ENCODE peak calls at places on chromosomes 5 and 9, in four cellular contexts. One of them, this sample, is unnamed.
A peak's percentile ranks its signal among the peaks of the same experiment; 100 is the strongest.

GRCh38 chr9:16266648-16267276 is 603.7 kb downstream of the BNC2 start:
- DNase-seq in PC-3: peak; percentile 22
- DNase-seq in IMR-90: no peak
- DNase-seq in ovary: no peak
- DNase-seq in this sample: no peak

GRCh38 chr5:121702783-121703182 is 148.9 kb upstream of the FTMT start:
- DNase-seq in IMR-90: no peak
- DNase-seq in ovary: no peak
- DNase-seq in PC-3: no peak
- DNase-seq in this sample: no peak

GRCh38 chr5:179348833-179349232 is 3.6 kb upstream of the ADAMTS2 start:
- DNase-seq in ovary: no peak
- DNase-seq in IMR-90: no peak
- DNase-seq in PC-3: no peak
- DNase-seq in this sample: no peak

GRCh38 chr5:178673801-178674200 is 47.0 kb upstream of the CLK4 start:
- DNase-seq in IMR-90: no peak
- DNase-seq in ovary: no peak
- DNase-seq in PC-3: no peak
- DNase-seq in this sample: no peak

GRCh38 chr5:55604611-55605067 is 69.9 kb upstream of the PLPP1 start:
- DNase-seq in ovary: no peak
- DNase-seq in PC-3: peak; percentile 60
- DNase-seq in IMR-90: peak; percentile 86
- DNase-seq in this sample: no peak

GRCh38 chr5:123875444-123876264 is 363.7 kb downstream of the CSNK1G3 start:
- DNase-seq in IMR-90: no peak
- DNase-seq in PC-3: no peak
- DNase-seq in ovary: no peak
- DNase-seq in this sample: peak; percentile 6

GRCh38 chr9:13750061-13750460 is 470.6 kb upstream of the MPDZ start:
- DNase-seq in PC-3: peak; percentile 91
- DNase-seq in ovary: no peak
- DNase-seq in IMR-90: peak; percentile 94
- DNase-seq in this sample: no peak

GRCh38 chr5:6724321-6724929 is 11.2 kb downstream of the TENT4A start:
- DNase-seq in ovary: no peak
- DNase-seq in PC-3: peak; percentile 28
- DNase-seq in IMR-90: no peak
- DNase-seq in this sample: no peak

GRCh38 chr9:133681658-133682306 is 45.6 kb downstream of the DBH start:
- DNase-seq in ovary: no peak
- DNase-seq in IMR-90: no peak
- DNase-seq in PC-3: no peak
- DNase-seq in this sample: no peak

GRCh38 chr5:16539169-16539666 is 73.6 kb upstream of the ZNF622 start:
- DNase-seq in IMR-90: peak; percentile 80
- DNase-seq in PC-3: peak; percentile 94
- DNase-seq in ovary: peak; percentile 24
- DNase-seq in this sample: no peak

GRCh38 chr5:54873696-54874095 is 111.7 kb downstream of the ESM1 start:
- DNase-seq in PC-3: no peak
- DNase-seq in IMR-90: no peak
- DNase-seq in ovary: no peak
- DNase-seq in this sample: no peak

GRCh38 chr5:132134384-132134783 is 60.8 kb downstream of the CSF2 start:
- DNase-seq in PC-3: peak; percentile 59
- DNase-seq in IMR-90: peak; percentile 30
- DNase-seq in ovary: no peak
- DNase-seq in this sample: no peak

GRCh38 chr5:59003641-59004040 is 420.8 kb downstream of the RAB3C start:
- DNase-seq in IMR-90: no peak
- DNase-seq in PC-3: no peak
- DNase-seq in ovary: no peak
- DNase-seq in this sample: no peak

GRCh38 chr5:26872337-26872736 is 166.0 kb downstream of the CDH9 start:
- DNase-seq in PC-3: peak; percentile 75
- DNase-seq in ovary: no peak
- DNase-seq in IMR-90: no peak
- DNase-seq in this sample: no peak

GRCh38 chr5:128681764-128682664 is 144.0 kb upstream of the FBN2 start:
- DNase-seq in ovary: no peak
- DNase-seq in IMR-90: no peak
- DNase-seq in PC-3: peak; percentile 86
- DNase-seq in this sample: no peak

GRCh38 chr5:65126192-65126591 is 355.5 kb downstream of the ADAMTS6 start:
- DNase-seq in PC-3: no peak
- DNase-seq in IMR-90: peak; percentile 82
- DNase-seq in ovary: no peak
- DNase-seq in this sample: no peak

GRCh38 chr5:113281194-113281593 is 153.6 kb downstream of the TSSK1B start:
- DNase-seq in ovary: no peak
- DNase-seq in PC-3: no peak
- DNase-seq in IMR-90: peak; percentile 31
- DNase-seq in this sample: no peak

GRCh38 chr9:91483189-91483691 is 59.6 kb upstream of the NFIL3 start:
- DNase-seq in IMR-90: peak; percentile 47
- DNase-seq in PC-3: no peak
- DNase-seq in ovary: no peak
- DNase-seq in this sample: no peak

GRCh38 chr9:97411789-97412627 is at the start of gene TDRD7:
- DNase-seq in ovary: peak; percentile 88
- DNase-seq in IMR-90: peak; percentile 75
- DNase-seq in PC-3: peak; percentile 82
- DNase-seq in this sample: peak; percentile 37

GRCh38 chr5:87169300-87169991 is 98.2 kb upstream of the RASA1 start:
- DNase-seq in ovary: no peak
- DNase-seq in IMR-90: peak; percentile 41
- DNase-seq in PC-3: peak; percentile 82
- DNase-seq in this sample: no peak

GRCh38 chr5:180811623-180812119 is 9.1 kb upstream of the MGAT1 start:
- DNase-seq in IMR-90: no peak
- DNase-seq in PC-3: no peak
- DNase-seq in ovary: no peak
- DNase-seq in this sample: no peak

GRCh38 chr5:6365142-6365976 is 13.0 kb downstream of the MED10 start:
- DNase-seq in IMR-90: peak; percentile 53
- DNase-seq in PC-3: peak; percentile 79
- DNase-seq in ovary: no peak
- DNase-seq in this sample: no peak

GRCh38 chr5:1219768-1220100 is 5.4 kb upstream of the SLC6A18 start:
- DNase-seq in IMR-90: no peak
- DNase-seq in ovary: no peak
- DNase-seq in PC-3: no peak
- DNase-seq in this sample: no peak

GRCh38 chr5:100537946-100538345 is 2.8 kb downstream of the FAM174A start:
- DNase-seq in IMR-90: no peak
- DNase-seq in ovary: no peak
- DNase-seq in PC-3: no peak
- DNase-seq in this sample: no peak

GRCh38 chr9:120032639-120033038 is 547.3 kb downstream of the CDK5RAP2 start:
- DNase-seq in IMR-90: no peak
- DNase-seq in PC-3: no peak
- DNase-seq in ovary: no peak
- DNase-seq in this sample: no peak

GRCh38 chr9:35935755-35936509 is 22.0 kb downstream of the OR2S2 start:
- DNase-seq in PC-3: peak; percentile 11
- DNase-seq in IMR-90: peak; percentile 82
- DNase-seq in ovary: no peak
- DNase-seq in this sample: no peak

DNA sequence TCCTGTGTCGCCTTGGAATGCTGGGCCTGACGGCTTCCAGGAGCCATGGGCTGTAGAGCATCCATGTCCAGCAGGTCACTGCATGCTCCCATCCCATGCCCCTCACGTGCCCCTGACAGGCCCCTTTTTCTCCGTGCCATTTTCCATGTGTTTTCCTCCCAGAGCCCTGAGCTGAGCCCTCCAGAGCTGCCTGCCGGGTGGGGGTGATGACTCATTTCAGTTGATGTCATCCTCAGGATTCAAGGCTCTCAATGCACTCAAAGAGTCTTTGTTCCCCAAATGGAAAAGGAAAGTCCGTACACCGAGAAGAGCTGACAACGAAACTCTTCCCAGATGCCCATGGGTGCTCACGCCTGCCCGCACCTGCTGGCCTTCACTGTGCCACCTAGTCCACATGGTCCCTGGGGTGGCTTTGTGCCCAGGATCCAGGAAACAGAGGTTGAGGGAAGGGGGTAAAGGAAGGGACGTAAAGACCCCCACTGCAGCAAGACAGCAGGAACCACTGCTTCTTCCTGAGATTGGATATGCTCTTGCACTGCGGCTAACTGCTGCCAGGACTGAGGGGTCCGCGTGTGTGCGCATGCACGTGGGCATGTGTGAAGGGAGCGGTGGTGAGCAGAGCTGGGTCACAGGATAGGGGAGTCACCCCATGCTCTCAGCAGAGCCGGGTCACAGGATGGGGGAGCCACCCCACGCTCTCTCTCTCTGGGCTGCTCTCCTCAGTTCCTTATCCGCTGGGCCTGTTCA is 27.6 kb downstream of the COL15A1 start:
- DNase-seq in ovary: no peak
- DNase-seq in PC-3: peak; percentile 49
- DNase-seq in IMR-90: peak; percentile 91
- DNase-seq in this sample: peak; percentile 45
- H3K27ac ChIP-seq in ovary: no peak overlapping the region
- H3K27ac ChIP-seq in PC-3: no peak overlapping the region
- H3K27ac ChIP-seq in IMR-90: peak overlapping the region; percentile 89
- H3K27ac ChIP-seq in this sample: peak overlapping the region; percentile 87

GRCh38 chr5:90645024-90645610 is 86.5 kb downstream of the ADGRV1 start:
- DNase-seq in IMR-90: no peak
- DNase-seq in PC-3: no peak
- DNase-seq in ovary: no peak
- DNase-seq in this sample: no peak
- H3K27ac ChIP-seq in IMR-90: no peak overlapping the region
- H3K27ac ChIP-seq in PC-3: no peak overlapping the region
- H3K27ac ChIP-seq in ovary: no peak overlapping the region
- H3K27ac ChIP-seq in this sample: no peak overlapping the region

DNA sequence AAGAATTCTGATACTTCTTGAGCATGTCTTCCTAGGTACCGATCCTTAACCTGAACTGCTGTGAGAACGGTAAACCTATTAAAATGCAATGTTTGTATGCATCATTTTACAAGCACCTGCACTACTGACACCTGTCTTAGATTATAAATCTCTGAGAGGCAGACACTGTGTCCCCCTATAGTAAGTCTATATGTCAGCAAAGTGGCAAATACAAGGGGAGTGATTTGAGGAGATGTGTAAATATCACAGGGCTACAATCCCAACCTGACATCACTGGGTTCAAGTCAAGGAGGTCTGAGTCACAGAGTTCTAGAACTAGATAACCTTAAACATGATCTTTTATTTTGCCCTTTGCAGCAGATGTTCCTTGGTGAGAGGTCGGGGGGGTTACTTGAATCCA is 64.1 kb downstream of the ANKH start:
- DNase-seq in IMR-90: no peak
- DNase-seq in PC-3: no peak
- DNase-seq in ovary: no peak
- DNase-seq in this sample: no peak
- H3K27ac ChIP-seq in IMR-90: no peak overlapping the region
- H3K27ac ChIP-seq in PC-3: no peak overlapping the region
- H3K27ac ChIP-seq in ovary: no peak overlapping the region
- H3K27ac ChIP-seq in this sample: no peak overlapping the region

GRCh38 chr5:94010814-94011213 is 269.4 kb upstream of the POU5F2 start:
- DNase-seq in IMR-90: peak; percentile 28
- DNase-seq in PC-3: no peak
- DNase-seq in ovary: no peak
- DNase-seq in this sample: no peak
- H3K27ac ChIP-seq in IMR-90: no peak overlapping the region
- H3K27ac ChIP-seq in PC-3: no peak overlapping the region
- H3K27ac ChIP-seq in ovary: no peak overlapping the region
- H3K27ac ChIP-seq in this sample: no peak overlapping the region

GRCh38 chr9:124834586-124834985 is 18.7 kb upstream of the WDR38 start:
- DNase-seq in PC-3: peak; percentile 85
- DNase-seq in ovary: no peak
- DNase-seq in IMR-90: peak; percentile 67
- DNase-seq in this sample: no peak

GRCh38 chr9:124835026-124835501 is 18.2 kb upstream of the WDR38 start:
- DNase-seq in PC-3: peak; percentile 81
- DNase-seq in ovary: peak; percentile 73
- DNase-seq in IMR-90: peak; percentile 79
- DNase-seq in this sample: no peak

GRCh38 chr9:124830593-124830992 is 22.7 kb upstream of the WDR38 start:
- DNase-seq in PC-3: no peak
- DNase-seq in IMR-90: no peak
- DNase-seq in ovary: no peak
- DNase-seq in this sample: no peak

GRCh38 chr9:124828679-124829669 is 24.3 kb upstream of the WDR38 start:
- DNase-seq in ovary: no peak
- DNase-seq in PC-3: no peak
- DNase-seq in IMR-90: no peak
- DNase-seq in this sample: no peak

GRCh38 chr9:124831642-124832364 is 21.5 kb upstream of the WDR38 start:
- DNase-seq in PC-3: no peak
- DNase-seq in IMR-90: no peak
- DNase-seq in ovary: no peak
- DNase-seq in this sample: no peak
- H3K27ac ChIP-seq in PC-3: no peak overlapping the region
- H3K27ac ChIP-seq in IMR-90: peak overlapping the region; percentile 61
- H3K27ac ChIP-seq in ovary: no peak overlapping the region
- H3K27ac ChIP-seq in this sample: no peak overlapping the region

DNA sequence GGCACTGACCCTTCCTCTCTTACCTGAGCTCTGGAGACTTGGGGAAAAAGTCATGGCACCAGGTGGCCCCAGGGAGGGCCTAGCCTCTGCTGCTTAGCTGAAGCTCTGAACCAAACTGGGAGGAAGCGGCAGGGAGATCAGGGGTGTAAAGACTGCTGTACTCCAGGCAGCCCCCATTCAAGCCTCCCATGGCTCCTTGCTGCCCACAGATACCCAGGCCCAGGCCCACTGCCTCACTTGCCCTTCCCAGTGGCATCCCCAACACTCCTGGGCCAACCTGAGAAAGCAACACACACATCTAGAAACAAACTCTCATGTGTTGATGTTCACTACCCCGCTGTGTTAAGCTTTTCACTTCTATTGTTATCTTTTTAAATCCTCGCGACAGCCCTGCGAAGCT is 151.6 kb downstream of the C5orf15 start:
- DNase-seq in PC-3: no peak
- DNase-seq in IMR-90: no peak
- DNase-seq in ovary: no peak
- DNase-seq in this sample: no peak
- H3K27ac ChIP-seq in PC-3: no peak overlapping the region
- H3K27ac ChIP-seq in IMR-90: no peak overlapping the region
- H3K27ac ChIP-seq in ovary: no peak overlapping the region
- H3K27ac ChIP-seq in this sample: no peak overlapping the region